ENCODE peak calls at places on chromosomes 11 and 22, in four cellular contexts. Y is SJSA1, T is trophoblast cell, D is pulmonary artery endothelial cell. R is an unnamed sample.
A peak's percentile ranks its signal among the peaks of the same experiment; 100 is the strongest.

GRCh38 chr22:46175631-46176030 is 25.3 kb downstream of the PPARA start:
- DNase-seq in T (no peak), D (no peak), Y (peak; percentile 25), R (no peak)

GRCh38 chr22:22721681-22722309 is 77.4 kb downstream of the GGTLC2 start:
- DNase-seq in Y (no peak), T (peak; percentile 74), D (no peak), R (no peak)

GRCh38 chr11:13368041-13368446 is 90.5 kb downstream of the BMAL1 start:
- DNase-seq in Y (peak; percentile 27), T (peak; percentile 84), D (no peak), R (no peak)

GRCh38 chr11:47552581-47553416 is at the start of gene CELF1:
- DNase-seq in Y (peak; percentile 89), D (peak; percentile 58), T (peak; percentile 95), R (peak; percentile 94)

GRCh38 chr11:15815246-15816209 is 540.8 kb downstream of the SOX6 start:
- DNase-seq in T (peak; percentile 7), D (no peak), Y (peak; percentile 57), R (no peak)

GRCh38 chr11:27839226-27839913 is 139.1 kb upstream of the BDNF start:
- DNase-seq in T (peak; percentile 47), Y (peak; percentile 19), D (no peak), R (peak; percentile 57)

GRCh38 chr22:44360686-44361381 is 48.1 kb upstream of the SHISAL1 start:
- DNase-seq in T (no peak), D (peak; percentile 41), Y (peak; percentile 90), R (no peak)

GRCh38 chr22:46824348-46824909 is 62.0 kb downstream of the TBC1D22A start:
- DNase-seq in Y (no peak), D (no peak), T (no peak), R (no peak)

GRCh38 chr11:125923012-125923579 is 18.8 kb downstream of the DDX25 start:
- DNase-seq in D (peak; percentile 29), Y (peak; percentile 19), T (peak; percentile 89), R (peak; percentile 81)

GRCh38 chr22:26197427-26197826 is 28.2 kb downstream of the SEZ6L start:
- DNase-seq in T (no peak), D (no peak), Y (no peak), R (no peak)

GRCh38 chr11:117817213-117818035 is 7.1 kb downstream of the FXYD2 start:
- DNase-seq in D (peak; percentile 49), T (peak; percentile 88), Y (peak; percentile 48), R (peak; percentile 78)

GRCh38 chr22:49848690-49849160 is 4.9 kb upstream of the ZBED4 start:
- DNase-seq in Y (no peak), T (no peak), D (no peak), R (no peak)

GRCh38 chr11:124670732-124671131 is 2.8 kb downstream of the SIAE start:
- DNase-seq in T (no peak), Y (no peak), D (no peak), R (peak; percentile 36)

GRCh38 chr22:48574776-48575566 is 1252.7 kb downstream of the BRD1 start:
- DNase-seq in D (no peak), Y (peak; percentile 57), T (peak; percentile 1), R (no peak)

GRCh38 chr11:85414175-85414574 is 213.0 kb downstream of the DLG2 start:
- DNase-seq in D (no peak), Y (no peak), T (no peak), R (no peak)

GRCh38 chr11:370087-370941 is 1.0 kb downstream of the B4GALNT4 start:
- DNase-seq in T (no peak), D (no peak), Y (no peak), R (no peak)

GRCh38 chr11:88972210-88972609 is 93.6 kb downstream of the GRM5 start:
- DNase-seq in T (no peak), Y (no peak), D (no peak), R (no peak)

GRCh38 chr22:29480512-29481264 is 670 bp downstream of the NEFH start:
- DNase-seq in T (no peak), Y (no peak), D (no peak), R (no peak)

GRCh38 chr22:32473388-32473952 is 1.1 kb upstream of the FBXO7 start:
- DNase-seq in D (no peak), T (peak; percentile 84), Y (peak; percentile 60), R (peak; percentile 90)

GRCh38 chr11:60303661-60304060 is 23.2 kb downstream of the MS4A4A start:
- DNase-seq in T (peak; percentile 69), Y (peak; percentile 74), D (no peak), R (no peak)

GRCh38 chr22:49592780-49593501 is 234.7 kb downstream of the BRD1 start:
- DNase-seq in D (no peak), Y (no peak), T (no peak), R (no peak)

GRCh38 chr22:22881116-22882032 is 6.2 kb upstream of the IGLL5 start:
- DNase-seq in T (peak; percentile 55), Y (no peak), D (no peak), R (no peak)

GRCh38 chr22:29912605-29913398 is 29.8 kb downstream of the MTMR3 start:
- DNase-seq in D (no peak), Y (peak; percentile 62), T (no peak), R (no peak)

GRCh38 chr11:13160302-13160701 is 117.3 kb upstream of the BMAL1 start:
- DNase-seq in Y (no peak), T (no peak), D (no peak), R (no peak)

GRCh38 chr11:120133216-120134105 is 4.5 kb downstream of the TRIM29 start:
- DNase-seq in Y (no peak), D (no peak), T (no peak), R (no peak)

GRCh38 chr22:36221799-36222751 is 17.3 kb downstream of the APOL2 start:
- DNase-seq in D (no peak), T (peak; percentile 80), Y (peak; percentile 16), R (peak; percentile 60)

GRCh38 chr11:13224324-13224723 is 53.3 kb upstream of the BMAL1 start:
- DNase-seq in D (no peak), Y (no peak), T (peak; percentile 91), R (no peak)

GRCh38 chr11:130601141-130601540 is 152.7 kb downstream of the ADAMTS15 start:
- DNase-seq in T (peak; percentile 15), D (no peak), Y (peak; percentile 40), R (no peak)

GRCh38 chr11:2099523-2100316 is 39.5 kb downstream of the IGF2 start:
- DNase-seq in Y (no peak), D (no peak), T (no peak), R (no peak)

GRCh38 chr22:46797355-46797754 is 34.9 kb downstream of the TBC1D22A start:
- DNase-seq in Y (no peak), D (no peak), T (peak; percentile 63), R (peak; percentile 57)

GRCh38 chr22:49370841-49371301 is 456.8 kb downstream of the BRD1 start:
- DNase-seq in D (no peak), Y (no peak), T (no peak), R (no peak)

GRCh38 chr11:115324569-115325432 is 179.4 kb downstream of the CADM1 start:
- DNase-seq in T (peak; percentile 76), D (no peak), Y (peak; percentile 9), R (peak; percentile 74)

GRCh38 chr22:26579331-26579886 is 10.5 kb downstream of the TPST2 start:
- DNase-seq in D (no peak), T (no peak), Y (no peak), R (peak; percentile 76)

GRCh38 chr11:78419327-78419726 is 1.7 kb upstream of the GAB2 start:
- DNase-seq in Y (peak; percentile 5), D (peak; percentile 72), T (peak; percentile 70), R (no peak)

GRCh38 chr11:117980280-117980679 is 5.9 kb upstream of the IL10RA start:
- DNase-seq in D (no peak), T (peak; percentile 86), Y (no peak), R (no peak)

GRCh38 chr11:115164774-115165173 is 339.4 kb downstream of the CADM1 start:
- DNase-seq in T (no peak), D (no peak), Y (no peak), R (no peak)

GRCh38 chr11:16001899-16002426 is 354.4 kb downstream of the SOX6 start:
- DNase-seq in Y (peak; percentile 97), D (peak; percentile 58), T (peak; percentile 7), R (no peak)

GRCh38 chr22:46738642-46738960 is 549 bp upstream of the CERK start:
- DNase-seq in Y (no peak), D (no peak), T (no peak), R (no peak)

R was measured in NAMALWA.